ENCODE peak calls at places on chromosomes 16 and 17, in seven cellular contexts. Y is adrenal gland; D is activated naive CD8-positive, alpha-beta T cell treated with anti-CD3 and anti-CD28 coated beads, Interleukin-2, amount 50 U/mL, for 24 hours; K is naive thymus-derived CD8-positive, alpha-beta T cell; R is NCI-H1092; B is psoas muscle; Q is PC-3. J is an unnamed sample.
A peak's percentile ranks its signal among the peaks of the same experiment; 100 is the strongest.

GRCh38 chr17:65593092-65593869 is 31.8 kb upstream of the AXIN2 start:
- DNase-seq in Y (no peak), D (no peak), K (peak; percentile 71), R (no peak), B (no peak), Q (no peak), J (no peak)

GRCh38 chr17:77174928-77175720 is 34.4 kb downstream of the SEC14L1 start:
- DNase-seq in Y (peak; percentile 63), D (no peak), K (no peak), R (no peak), B (no peak), Q (no peak), J (no peak)

GRCh38 chr17:77840156-77840555 is 118.3 kb upstream of the TNRC6C start:
- DNase-seq in Y (peak; percentile 46), D (no peak), K (no peak), R (no peak), B (no peak), Q (no peak), J (no peak)

GRCh38 chr17:41678411-41678906 is 10.2 kb upstream of the EIF1 start:
- DNase-seq in Y (no peak), D (peak; percentile 46), K (no peak), R (no peak), B (no peak), Q (peak; percentile 30), J (no peak)

GRCh38 chr17:72063262-72063661 is 57.6 kb upstream of the SOX9 start:
- DNase-seq in Y (no peak), D (no peak), K (no peak), R (peak; percentile 57), B (no peak), Q (peak; percentile 88), J (no peak)

GRCh38 chr16:14354561-14355351 is 275.3 kb downstream of the PARN start:
- DNase-seq in Y (peak; percentile 92), D (peak; percentile 23), K (peak; percentile 20), R (no peak), B (no peak), Q (no peak), J (no peak)

GRCh38 chr17:42526031-42526444 is 10.0 kb upstream of the NAGLU start:
- DNase-seq in Y (peak; percentile 88), D (no peak), K (no peak), R (no peak), B (peak; percentile 59), Q (no peak), J (no peak)

GRCh38 chr16:24046442-24046841 is 209.7 kb upstream of the CACNG3 start:
- DNase-seq in Y (no peak), D (no peak), K (no peak), R (no peak), B (no peak), Q (no peak), J (no peak)

GRCh38 chr16:31734265-31734664 is 139.3 kb upstream of the ZNF267 start:
- DNase-seq in Y (no peak), D (no peak), K (no peak), R (no peak), B (no peak), Q (no peak), J (no peak)

GRCh38 chr17:55159251-55159650 is 105.5 kb upstream of the HLF start:
- DNase-seq in Y (no peak), D (no peak), K (no peak), R (no peak), B (no peak), Q (peak; percentile 55), J (no peak)

GRCh38 chr16:50838885-50839284 is 97.0 kb downstream of the CYLD start:
- DNase-seq in Y (no peak), D (no peak), K (no peak), R (no peak), B (no peak), Q (no peak), J (no peak)

GRCh38 chr17:58335061-58335731 is 6.6 kb upstream of the TSPOAP1 start:
- DNase-seq in Y (peak; percentile 77), D (peak; percentile 72), K (no peak), R (no peak), B (no peak), Q (no peak), J (no peak)

GRCh38 chr16:69495821-69496220 is 69.9 kb upstream of the NFAT5 start:
- DNase-seq in Y (peak; percentile 20), D (no peak), K (no peak), R (no peak), B (no peak), Q (no peak), J (no peak)

GRCh38 chr17:50111687-50112655 is 16.8 kb downstream of the PDK2 start:
- DNase-seq in Y (peak; percentile 93), D (no peak), K (no peak), R (no peak), B (peak; percentile 74), Q (no peak), J (no peak)

GRCh38 chr16:2487903-2488531 is 13.1 kb downstream of the TBC1D24 start:
- DNase-seq in Y (no peak), D (no peak), K (no peak), R (no peak), B (no peak), Q (no peak), J (no peak)

GRCh38 chr17:81427446-81428120 is 32.3 kb downstream of the BAHCC1 start:
- DNase-seq in Y (peak; percentile 53), D (no peak), K (peak; percentile 26), R (peak; percentile 93), B (peak; percentile 81), Q (no peak), J (no peak)

GRCh38 chr16:16107839-16108238 is 115.5 kb downstream of the ABCC6 start:
- DNase-seq in Y (no peak), D (no peak), K (no peak), R (no peak), B (no peak), Q (no peak), J (no peak)

GRCh38 chr17:51374220-51374619 is 113.9 kb downstream of the UTP18 start:
- DNase-seq in Y (no peak), D (no peak), K (no peak), R (no peak), B (no peak), Q (no peak), J (no peak)

GRCh38 chr16:56242740-56243139 is 51.5 kb downstream of the GNAO1 start:
- DNase-seq in Y (no peak), D (no peak), K (no peak), R (no peak), B (no peak), Q (no peak), J (no peak)

GRCh38 chr16:1435921-1436697 is 5.2 kb downstream of the PERCC1 start:
- DNase-seq in Y (no peak), D (no peak), K (no peak), R (no peak), B (no peak), Q (no peak), J (no peak)

J was measured in NCI-H1048.